ENCODE peak calls at places on chromosomes 7 and 10, in ten cellular contexts. P is right lobe of liver, J is tibial nerve, Z is A549, L is NB4, Y is lower leg skin, K is adrenal gland, B is gastrocnemius medialis, S is uterus, A is heart left ventricle. W is an unnamed sample.

GRCh38 chr7:45923290-45923689 is 2.2 kb upstream of the IGFBP3 start:
- DNase-seq in P (peak), J (peak), Z (no peak), L (peak), Y (peak), K (peak), B (peak), S (peak), A (peak), W (peak)

GRCh38 chr10:118362103-118362502 is 20.0 kb upstream of the FAM204A start:
- DNase-seq in P (no peak), J (no peak), Z (no peak), L (no peak), Y (no peak), K (no peak), B (no peak), S (no peak), A (no peak), W (no peak)

GRCh38 chr10:2733278-2733963 is 333.9 kb upstream of the PFKP start:
- DNase-seq in P (no peak), J (no peak), Z (no peak), L (no peak), Y (no peak), K (no peak), B (no peak), S (no peak), A (no peak), W (no peak)

GRCh38 chr7:117827861-117828260 is 45.4 kb downstream of the CTTNBP2 start:
- DNase-seq in P (no peak), J (no peak), Z (no peak), L (no peak), Y (no peak), K (no peak), B (no peak), S (no peak), A (no peak), W (no peak)

GRCh38 chr10:23053036-23053435 is 42.3 kb upstream of the MSRB2 start:
- DNase-seq in P (no peak), J (no peak), Z (no peak), L (no peak), Y (no peak), K (no peak), B (no peak), S (no peak), A (no peak), W (peak)

GRCh38 chr10:125072824-125073223 is 87.5 kb downstream of the CTBP2 start:
- DNase-seq in P (no peak), J (no peak), Z (no peak), L (no peak), Y (no peak), K (no peak), B (no peak), S (no peak), A (no peak), W (no peak)

GRCh38 chr7:149880871-149881301 is 7.1 kb downstream of the ATP6V0E2 start:
- DNase-seq in P (no peak), J (no peak), Z (no peak), L (peak), Y (peak), K (peak), B (no peak), S (peak), A (peak), W (no peak)

GRCh38 chr10:20885678-20886077 is 11.4 kb downstream of the NEBL start:
- DNase-seq in P (no peak), J (no peak), Z (no peak), L (no peak), Y (no peak), K (no peak), B (no peak), S (no peak), A (no peak), W (no peak)

GRCh38 chr7:7099584-7100014 is 82.7 kb upstream of the C1GALT1 start:
- DNase-seq in P (peak), J (peak), Z (peak), L (peak), Y (peak), K (peak), B (peak), S (peak), A (peak), W (peak)

GRCh38 chr7:149869867-149870266 is 3.9 kb upstream of the ATP6V0E2 start:
- DNase-seq in P (no peak), J (no peak), Z (no peak), L (no peak), Y (peak), K (no peak), B (no peak), S (no peak), A (peak), W (no peak)

GRCh38 chr10:61389887-61390286 is 63.3 kb downstream of the TMEM26 start:
- DNase-seq in P (no peak), J (no peak), Z (no peak), L (no peak), Y (no peak), K (no peak), B (no peak), S (no peak), A (no peak), W (no peak)

GRCh38 chr10:132588301-132589013 is 50.9 kb downstream of the INPP5A start:
- DNase-seq in P (no peak), J (no peak), Z (no peak), L (peak), Y (no peak), K (peak), B (peak), S (no peak), A (no peak), W (no peak)

GRCh38 chr7:42831051-42831952 is 80.6 kb downstream of the C7orf25 start:
- DNase-seq in P (peak), J (peak), Z (no peak), L (peak), Y (no peak), K (peak), B (peak), S (peak), A (no peak), W (no peak)

GRCh38 chr7:104267701-104268368 is 60.0 kb upstream of the ORC5 start:
- DNase-seq in P (no peak), J (no peak), Z (peak), L (peak), Y (no peak), K (no peak), B (no peak), S (no peak), A (no peak), W (no peak)

GRCh38 chr7:111678986-111679385 is 116.7 kb upstream of the IMMP2L start:
- DNase-seq in P (no peak), J (no peak), Z (no peak), L (no peak), Y (no peak), K (no peak), B (no peak), S (no peak), A (no peak), W (no peak)

GRCh38 chr7:70316745-70317144 is 718.5 kb downstream of the AUTS2 start:
- DNase-seq in P (no peak), J (no peak), Z (no peak), L (no peak), Y (no peak), K (no peak), B (no peak), S (no peak), A (no peak), W (no peak)

GRCh38 chr7:43703573-43703972 is 25.8 kb downstream of the COA1 start:
- DNase-seq in P (no peak), J (no peak), Z (no peak), L (no peak), Y (no peak), K (no peak), B (no peak), S (no peak), A (no peak), W (no peak)

GRCh38 chr7:71271203-71271602 is 139.3 kb downstream of the GALNT17 start:
- DNase-seq in P (no peak), J (no peak), Z (no peak), L (no peak), Y (peak), K (peak), B (no peak), S (no peak), A (no peak), W (no peak)

GRCh38 chr10:63208981-63209380 is 75.9 kb downstream of the NRBF2 start:
- DNase-seq in P (no peak), J (no peak), Z (no peak), L (no peak), Y (no peak), K (no peak), B (no peak), S (no peak), A (no peak), W (no peak)

GRCh38 chr10:87836098-87836497 is 18.1 kb upstream of the ATAD1 start:
- DNase-seq in P (no peak), J (no peak), Z (no peak), L (no peak), Y (no peak), K (no peak), B (no peak), S (no peak), A (no peak), W (no peak)

GRCh38 chr7:103593691-103594090 is 147.7 kb upstream of the SLC26A5 start:
- DNase-seq in P (no peak), J (no peak), Z (no peak), L (no peak), Y (no peak), K (no peak), B (no peak), S (no peak), A (no peak), W (no peak)

GRCh38 chr7:155702616-155703015 is 58.2 kb downstream of the RBM33 start:
- DNase-seq in P (no peak), J (no peak), Z (no peak), L (no peak), Y (no peak), K (no peak), B (no peak), S (no peak), A (no peak), W (no peak)

GRCh38 chr10:3229815-3230214 is 57.2 kb upstream of the PITRM1 start:
- DNase-seq in P (no peak), J (no peak), Z (no peak), L (no peak), Y (no peak), K (no peak), B (no peak), S (no peak), A (no peak), W (no peak)

GRCh38 chr7:33108931-33109757 is at the start of gene RP9:
- DNase-seq in P (peak), J (peak), Z (peak), L (peak), Y (peak), K (peak), B (peak), S (peak), A (peak), W (peak)
- TF ChIP-seq POLR2A in P (peak), J (no peak), Z (peak), L (peak), Y (no peak), K (peak), B (peak), S (no peak), A (no peak), W (peak)

GRCh38 chr7:75924251-75924650 is 9.3 kb downstream of the POR start:
- DNase-seq in P (no peak), J (no peak), Z (no peak), L (no peak), Y (no peak), K (no peak), B (no peak), S (no peak), A (no peak), W (no peak)

GRCh38 chr7:75931676-75932075 is 16.7 kb downstream of the POR start:
- DNase-seq in P (no peak), J (no peak), Z (no peak), L (no peak), Y (no peak), K (no peak), B (no peak), S (no peak), A (no peak), W (no peak)

GRCh38 chr7:75924884-75925283 is 9.9 kb downstream of the POR start:
- DNase-seq in P (no peak), J (no peak), Z (no peak), L (peak), Y (no peak), K (no peak), B (no peak), S (no peak), A (no peak), W (no peak)

GRCh38 chr7:75925717-75926435 is 10.9 kb downstream of the POR start:
- DNase-seq in P (no peak), J (no peak), Z (no peak), L (no peak), Y (no peak), K (peak), B (peak), S (peak), A (no peak), W (no peak)

DNA sequence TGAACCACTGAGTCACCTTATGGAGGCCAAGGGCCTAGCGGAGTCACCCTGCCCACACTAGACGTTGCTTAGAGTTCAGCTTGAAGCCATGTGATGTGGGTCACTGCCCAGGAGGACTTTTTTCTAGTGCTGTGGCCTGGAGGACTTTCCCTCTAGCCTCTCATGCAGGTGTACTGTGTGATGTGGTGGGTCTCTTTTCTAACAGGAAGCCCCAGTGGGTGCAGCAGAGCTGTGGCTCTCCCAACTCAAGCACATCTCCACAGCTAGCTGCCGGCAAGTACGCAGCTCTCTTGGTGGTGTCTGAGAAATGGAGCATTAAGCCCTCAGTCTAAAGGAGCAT is 13.6 kb downstream of the POR start:
- DNase-seq in P (no peak), J (no peak), Z (no peak), L (no peak), Y (no peak), K (no peak), B (no peak), S (no peak), A (no peak), W (no peak)
- TF ChIP-seq POLR2A in P (no peak), J (no peak), Z (no peak), L (no peak), Y (no peak), K (no peak), B (no peak), S (no peak), A (no peak), W (no peak)

GRCh38 chr10:978826-979421 is 9.3 kb upstream of the GTPBP4 start:
- DNase-seq in P (no peak), J (no peak), Z (no peak), L (peak), Y (no peak), K (no peak), B (no peak), S (no peak), A (no peak), W (peak)
- TF ChIP-seq POLR2A in P (no peak), J (no peak), Z (no peak), L (no peak), Y (no peak), K (no peak), B (no peak), S (no peak), A (no peak), W (no peak)

GRCh38 chr10:97999066-97999908 is 31.1 kb downstream of the CRTAC1 start:
- DNase-seq in P (no peak), J (no peak), Z (no peak), L (no peak), Y (peak), K (no peak), B (no peak), S (no peak), A (no peak), W (no peak)
- TF ChIP-seq POLR2A in P (no peak), J (no peak), Z (no peak), L (no peak), Y (no peak), K (no peak), B (no peak), S (no peak), A (no peak), W (no peak)

DNA sequence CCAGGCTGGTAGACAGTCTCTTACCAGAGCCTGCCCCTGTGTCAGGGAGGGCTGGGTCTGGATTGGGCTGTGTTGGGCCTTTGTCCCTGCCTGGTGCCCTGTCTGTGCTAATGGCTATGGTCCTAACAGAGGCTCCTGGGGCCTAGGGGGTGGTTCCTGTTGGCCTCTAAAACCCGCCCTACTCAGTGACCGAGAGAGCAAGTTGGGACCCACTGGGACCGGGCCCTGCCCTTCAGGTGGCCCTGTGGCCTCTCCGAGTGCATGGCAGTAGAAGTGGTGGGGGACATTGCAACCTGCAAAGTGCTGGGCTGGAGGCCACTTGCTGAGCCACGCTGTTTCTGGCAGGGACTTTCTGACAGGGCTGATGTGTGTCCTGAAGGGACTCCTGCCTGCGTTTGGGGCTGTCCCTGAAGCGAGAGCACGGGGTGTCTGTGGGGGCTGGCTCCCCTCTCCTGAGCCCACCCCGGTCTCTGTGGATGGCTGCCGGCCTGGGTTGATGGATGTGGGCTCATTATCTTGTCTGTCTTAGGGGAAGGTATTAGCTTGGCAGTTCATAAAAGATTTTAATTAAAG is 56.2 kb downstream of the GLRX3 start:
- DNase-seq in P (no peak), J (no peak), Z (no peak), L (no peak), Y (no peak), K (no peak), B (no peak), S (no peak), A (no peak), W (no peak)
- TF ChIP-seq POLR2A in P (no peak), J (no peak), Z (no peak), L (no peak), Y (no peak), K (no peak), B (no peak), S (no peak), A (no peak), W (no peak)

DNA sequence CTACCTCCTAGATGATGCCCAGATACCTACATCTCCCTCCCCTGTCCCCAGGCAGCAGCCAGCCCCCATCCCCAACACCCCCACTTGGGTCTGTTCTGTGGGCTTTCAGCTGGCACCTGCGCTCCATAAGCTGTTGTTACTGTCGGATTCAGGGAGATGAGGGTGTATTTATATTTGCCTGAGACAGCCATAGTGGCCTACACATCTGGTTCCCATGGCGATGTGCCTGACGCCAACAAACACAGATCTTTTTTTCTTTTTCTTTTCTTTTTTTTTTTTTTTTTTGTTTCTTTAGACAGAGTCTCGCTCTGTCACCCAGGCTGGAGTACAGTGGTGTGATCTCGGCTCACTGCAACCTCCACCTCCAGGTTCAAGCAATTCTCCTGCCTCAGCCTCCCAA is 73.1 kb downstream of the CLIP2 start:
- DNase-seq in P (no peak), J (no peak), Z (no peak), L (no peak), Y (no peak), K (no peak), B (no peak), S (no peak), A (no peak), W (no peak)
- TF ChIP-seq POLR2A in P (no peak), J (no peak), Z (no peak), L (no peak), Y (no peak), K (no peak), B (no peak), S (no peak), A (no peak), W (no peak)

GRCh38 chr7:378551-379455 is 88.8 kb downstream of the FOXL3 start:
- DNase-seq in P (peak), J (no peak), Z (no peak), L (no peak), Y (peak), K (no peak), B (no peak), S (peak), A (peak), W (no peak)
- TF ChIP-seq POLR2A in P (no peak), J (no peak), Z (no peak), L (no peak), Y (no peak), K (no peak), B (no peak), S (no peak), A (no peak), W (no peak)

GRCh38 chr10:95209509-95210127 is 15.6 kb downstream of the ACSM6 start:
- DNase-seq in P (no peak), J (no peak), Z (no peak), L (no peak), Y (no peak), K (no peak), B (no peak), S (no peak), A (no peak), W (no peak)

GRCh38 chr10:95211606-95212279 is 17.7 kb downstream of the ACSM6 start:
- DNase-seq in P (no peak), J (no peak), Z (no peak), L (no peak), Y (no peak), K (no peak), B (no peak), S (no peak), A (no peak), W (no peak)

GRCh38 chr10:95214793-95215192 is 20.8 kb downstream of the ACSM6 start:
- DNase-seq in P (no peak), J (no peak), Z (peak), L (no peak), Y (no peak), K (no peak), B (no peak), S (no peak), A (no peak), W (no peak)

GRCh38 chr10:95217476-95217875 is 23.4 kb downstream of the ACSM6 start:
- DNase-seq in P (no peak), J (no peak), Z (no peak), L (no peak), Y (no peak), K (no peak), B (no peak), S (no peak), A (no peak), W (no peak)

GRCh38 chr10:95214369-95214768 is 20.3 kb downstream of the ACSM6 start:
- DNase-seq in P (no peak), J (no peak), Z (no peak), L (no peak), Y (no peak), K (no peak), B (no peak), S (no peak), A (no peak), W (no peak)
- TF ChIP-seq POLR2A in P (no peak), J (no peak), Z (no peak), L (no peak), Y (no peak), K (no peak), B (no peak), S (no peak), A (no peak), W (no peak)

GRCh38 chr7:94669773-94670495 is 14.0 kb upstream of the SGCE start:
- DNase-seq in P (no peak), J (no peak), Z (no peak), L (no peak), Y (no peak), K (no peak), B (no peak), S (no peak), A (no peak), W (no peak)
- TF ChIP-seq POLR2A in P (no peak), J (no peak), Z (no peak), L (no peak), Y (no peak), K (no peak), B (no peak), S (no peak), A (no peak), W (no peak)